ENCODE peak calls at places on chromosomes 13 and 19, in ten cellular contexts. Y is right cardiac atrium, J is PC-9, L is right atrium auricular region, I is cardiac muscle cell, C is heart right ventricle, H is lower lobe of right lung, Q is small intestine, U is PC-3, X is upper lobe of right lung. W is an unnamed sample.

GRCh38 chr13:113179374-113180230 is 21.2 kb downstream of the PROZ start:
- DNase-seq in Y (no peak), J (no peak), L (no peak), I (no peak), C (no peak), H (no peak), Q (no peak), U (no peak), X (no peak), W (no peak)

GRCh38 chr13:91398413-91399188 is at the start of gene GPC5:
- DNase-seq in Y (peak; percentile 90), J (peak; percentile 43), L (peak; percentile 72), I (peak; percentile 59), C (peak; percentile 48), H (peak; percentile 83), Q (peak; percentile 73), U (peak; percentile 57), X (peak; percentile 91), W (peak; percentile 87)

GRCh38 chr19:21698215-21698614 is 69.2 kb downstream of the ZNF100 start:
- DNase-seq in Y (no peak), J (peak; percentile 39), L (no peak), I (peak; percentile 24), C (no peak), H (no peak), Q (peak; percentile 1), U (peak; percentile 25), X (no peak), W (no peak)

GRCh38 chr13:41606646-41607045 is 149.3 kb downstream of the RGCC start:
- DNase-seq in Y (no peak), J (no peak), L (no peak), I (no peak), C (no peak), H (no peak), Q (peak; percentile 73), U (no peak), X (no peak), W (no peak)

GRCh38 chr13:97043302-97043701 is 49.0 kb upstream of the OXGR1 start:
- DNase-seq in Y (no peak), J (no peak), L (no peak), I (peak; percentile 85), C (no peak), H (no peak), Q (no peak), U (no peak), X (no peak), W (no peak)

GRCh38 chr19:11225172-11225571 is 14.2 kb upstream of the ANGPTL8 start:
- DNase-seq in Y (no peak), J (no peak), L (peak; percentile 68), I (no peak), C (no peak), H (no peak), Q (no peak), U (no peak), X (no peak), W (no peak)

GRCh38 chr13:47592256-47592655 is 408.8 kb downstream of the SUCLA2 start:
- DNase-seq in Y (no peak), J (no peak), L (no peak), I (no peak), C (no peak), H (no peak), Q (no peak), U (no peak), X (no peak), W (no peak)

GRCh38 chr13:33276581-33276980 is 9.0 kb downstream of the STARD13 start:
- DNase-seq in Y (no peak), J (no peak), L (no peak), I (peak; percentile 69), C (no peak), H (no peak), Q (no peak), U (no peak), X (no peak), W (no peak)

GRCh38 chr19:44777715-44778347 is at the start of gene CBLC:
- DNase-seq in Y (peak; percentile 50), J (peak; percentile 94), L (no peak), I (no peak), C (no peak), H (peak; percentile 82), Q (peak; percentile 96), U (peak; percentile 88), X (peak; percentile 89), W (peak; percentile 93)

GRCh38 chr19:35446194-35446593 is 1.9 kb upstream of the FFAR2 start:
- DNase-seq in Y (no peak), J (no peak), L (no peak), I (peak; percentile 87), C (no peak), H (no peak), Q (no peak), U (no peak), X (no peak), W (no peak)

DNA sequence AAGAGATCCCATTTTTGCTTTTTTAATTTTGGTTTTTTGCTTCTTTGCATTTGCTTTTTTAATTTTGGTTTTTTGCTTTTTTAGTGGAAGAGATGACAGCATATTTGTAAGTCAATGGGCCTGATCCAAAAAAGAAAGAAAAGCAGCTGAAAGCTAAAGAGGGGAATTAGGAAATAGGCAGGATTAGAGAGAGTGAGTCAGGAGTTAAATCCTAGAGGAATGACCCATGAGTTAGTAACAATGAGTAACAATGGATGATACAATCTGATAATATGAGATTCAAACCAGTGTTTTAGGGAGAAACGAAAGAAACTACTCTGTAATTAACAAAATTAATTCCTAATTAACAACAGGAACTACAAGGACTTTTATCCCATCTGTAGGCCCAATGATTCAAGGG is 111.2 kb upstream of the SGCG start:
- DNase-seq in Y (no peak), J (no peak), L (no peak), I (peak; percentile 74), C (no peak), H (no peak), Q (no peak), U (peak; percentile 36), X (no peak), W (no peak)
- H3K4me1 ChIP-seq in Y (no peaks in the 10 kb centered on the region), J (no peaks in the 10 kb centered on the region), L (no peaks in the 10 kb centered on the region), I (no peaks in the 10 kb centered on the region), C (no peaks in the 10 kb centered on the region), H (no peaks in the 10 kb centered on the region), Q (no peaks in the 10 kb centered on the region), U (no peaks in the 10 kb centered on the region), X (no peaks in the 10 kb centered on the region), W (no peaks in the 10 kb centered on the region)

DNA sequence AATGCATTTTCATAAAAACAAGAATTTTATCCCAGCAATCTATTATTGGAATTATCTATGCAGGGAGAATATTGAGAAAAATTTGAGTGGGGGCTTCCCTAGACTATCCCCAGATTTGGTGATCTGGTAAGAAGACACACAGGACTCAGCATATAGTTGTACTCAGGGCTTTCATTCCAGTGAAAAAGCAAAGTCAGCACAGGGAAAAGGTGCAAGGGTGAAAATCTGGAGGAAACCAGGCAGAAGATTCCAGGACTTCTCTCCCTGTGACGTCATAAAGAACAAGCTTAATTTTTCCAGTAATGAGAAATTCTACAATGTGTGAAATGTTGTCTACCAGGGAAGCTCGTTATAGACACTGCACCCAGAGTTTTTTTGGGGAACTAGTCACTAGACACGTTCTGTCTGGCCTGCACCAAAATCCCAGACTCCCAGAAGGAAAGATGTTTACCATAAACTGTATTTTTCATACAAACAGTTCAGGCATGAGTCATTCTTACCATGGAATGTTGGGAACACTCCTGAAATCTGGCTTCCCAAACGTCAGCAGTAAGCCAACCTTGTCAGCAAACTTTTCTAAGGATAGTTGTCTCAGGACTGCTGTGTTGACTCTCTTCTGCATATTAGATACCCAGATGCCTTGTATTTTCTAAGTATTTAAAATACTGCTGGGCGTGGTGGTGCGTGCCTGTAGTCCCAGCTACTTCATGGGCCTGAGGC is 107.4 kb downstream of the DNAJC3 start:
- DNase-seq in Y (no peak), J (no peak), L (no peak), I (peak; percentile 90), C (no peak), H (no peak), Q (no peak), U (peak; percentile 62), X (no peak), W (no peak)
- H3K9me3 ChIP-seq in Y (no peaks in the 10 kb centered on the region), J (no peaks in the 10 kb centered on the region), L (no peaks in the 10 kb centered on the region), I (no peaks in the 10 kb centered on the region), C (no peaks in the 10 kb centered on the region), H (no peaks in the 10 kb centered on the region), Q (no peaks in the 10 kb centered on the region), U (no peaks in the 10 kb centered on the region), X (no peaks in the 10 kb centered on the region), W (no peaks in the 10 kb centered on the region)

GRCh38 chr19:30386551-30387143 is 14.5 kb downstream of the ZNF536 start:
- DNase-seq in Y (no peak), J (no peak), L (no peak), I (no peak), C (no peak), H (no peak), Q (no peak), U (no peak), X (no peak), W (no peak)
- H3K4me1 ChIP-seq in Y (peaks cover 3% of the 10 kb centered on the region), J (no peaks in the 10 kb centered on the region), L (peaks cover 15% of the 10 kb centered on the region), I (peaks cover 4% of the 10 kb centered on the region), C (no peaks in the 10 kb centered on the region), H (no peaks in the 10 kb centered on the region), Q (no peaks in the 10 kb centered on the region), U (no peaks in the 10 kb centered on the region), X (no peaks in the 10 kb centered on the region), W (no peaks in the 10 kb centered on the region)

GRCh38 chr19:20167020-20167644 is at the start of gene ZNF486:
- DNase-seq in Y (peak; percentile 97), J (peak; percentile 94), L (peak; percentile 99), I (peak; percentile 97), C (peak; percentile 97), H (peak; percentile 93), Q (peak; percentile 74), U (no peak), X (peak; percentile 94), W (peak; percentile 92)

GRCh38 chr19:20165971-20166592 is 932 bp upstream of the ZNF486 start:
- DNase-seq in Y (no peak), J (no peak), L (no peak), I (no peak), C (no peak), H (no peak), Q (no peak), U (no peak), X (no peak), W (no peak)

GRCh38 chr19:20164456-20164855 is 2.6 kb upstream of the ZNF486 start:
- DNase-seq in Y (no peak), J (no peak), L (no peak), I (no peak), C (no peak), H (no peak), Q (no peak), U (no peak), X (no peak), W (no peak)

GRCh38 chr19:20162821-20163220 is 4.2 kb upstream of the ZNF486 start:
- DNase-seq in Y (no peak), J (no peak), L (no peak), I (no peak), C (peak; percentile 16), H (no peak), Q (no peak), U (no peak), X (no peak), W (no peak)
- H3K9me3 ChIP-seq in Y (no peaks in the 10 kb centered on the region), J (peaks cover under 1% of the 10 kb centered on the region), L (no peaks in the 10 kb centered on the region), I (no peaks in the 10 kb centered on the region), C (no peaks in the 10 kb centered on the region), H (no peaks in the 10 kb centered on the region), Q (no peaks in the 10 kb centered on the region), U (peaks cover 4% of the 10 kb centered on the region), X (no peaks in the 10 kb centered on the region), W (no peaks in the 10 kb centered on the region)

GRCh38 chr19:18274303-18274775 is at the start of gene IQCN:
- DNase-seq in Y (peak; percentile 62), J (peak; percentile 51), L (peak; percentile 77), I (peak; percentile 28), C (no peak), H (no peak), Q (peak; percentile 87), U (no peak), X (no peak), W (peak; percentile 61)
- H3K4me1 ChIP-seq in Y (peaks cover 15% of the 10 kb centered on the region), J (peaks cover 40% of the 10 kb centered on the region), L (peaks cover 47% of the 10 kb centered on the region), I (no peaks in the 10 kb centered on the region), C (peaks cover 17% of the 10 kb centered on the region), H (peaks cover 49% of the 10 kb centered on the region), Q (no peaks in the 10 kb centered on the region), U (peaks cover 23% of the 10 kb centered on the region), X (peaks cover 35% of the 10 kb centered on the region), W (peaks cover 51% of the 10 kb centered on the region)

GRCh38 chr19:27770095-27770494 is 1442.9 kb downstream of the UQCRFS1 start:
- DNase-seq in Y (no peak), J (no peak), L (no peak), I (no peak), C (no peak), H (no peak), Q (no peak), U (no peak), X (no peak), W (no peak)
- H3K9me3 ChIP-seq in Y (no peaks in the 10 kb centered on the region), J (peaks cover 13% of the 10 kb centered on the region), L (no peaks in the 10 kb centered on the region), I (no peaks in the 10 kb centered on the region), C (no peaks in the 10 kb centered on the region), H (peaks cover 24% of the 10 kb centered on the region), Q (peaks cover 2% of the 10 kb centered on the region), U (no peaks in the 10 kb centered on the region), X (peaks cover 5% of the 10 kb centered on the region), W (peaks cover 97% of the 10 kb centered on the region)

W was measured in mucosa of descending colon.